ENCODE peak calls at places on chromosome 14, in four cellular contexts. N is H9, W is ovary, I is fibroblast of the aortic adventitia. M is an unnamed sample.

GRCh38 chr14:77212933-77213656 is 31.5 kb downstream of the TMEM63C start:
- DNase-seq in I (peak), W (no peak), N (peak), M (peak)

GRCh38 chr14:59439256-59440015 is 25.7 kb downstream of the GPR135 start:
- DNase-seq in N (no peak), I (peak), W (no peak), M (no peak)

GRCh38 chr14:65703996-65704395 is 291.5 kb downstream of the FUT8 start:
- DNase-seq in W (no peak), N (no peak), I (no peak), M (no peak)

GRCh38 chr14:52042371-52043037 is 26.4 kb downstream of the NID2 start:
- DNase-seq in W (no peak), N (no peak), I (no peak), M (no peak)

GRCh38 chr14:78162202-78162601 is 8.0 kb upstream of the NRXN3 start:
- DNase-seq in N (no peak), W (no peak), I (no peak), M (no peak)

GRCh38 chr14:68379510-68380303 is 413.2 kb downstream of the ZFP36L1 start:
- DNase-seq in I (no peak), N (no peak), W (no peak), M (no peak)

GRCh38 chr14:104367811-104368750 is 211.5 kb upstream of the C14orf180 start:
- DNase-seq in I (no peak), W (no peak), N (no peak), M (no peak)

GRCh38 chr14:59358105-59358504 is 107.1 kb downstream of the GPR135 start:
- DNase-seq in W (no peak), I (peak), N (peak), M (no peak)

GRCh38 chr14:55356913-55357312 is 54.7 kb downstream of the ATG14 start:
- DNase-seq in W (no peak), I (no peak), N (no peak), M (no peak)

GRCh38 chr14:72904840-72905561 is 11.1 kb upstream of the DPF3 start:
- DNase-seq in I (peak), W (peak), N (peak), M (peak)

GRCh38 chr14:68143341-68143807 is 323.8 kb downstream of the RAD51B start:
- DNase-seq in W (peak), I (peak), N (no peak), M (no peak)

GRCh38 chr14:46661728-46662127 is 10.1 kb upstream of the RPL10L start:
- DNase-seq in I (no peak), N (peak), W (no peak), M (no peak)
- TF ChIP-seq CTCF in I (no peak), N (peak), W (no peak), M (no peak)

GRCh38 chr14:39038542-39038941 is 64.5 kb downstream of the SEC23A start:
- DNase-seq in N (no peak), I (no peak), W (no peak), M (no peak)

GRCh38 chr14:39033371-39033770 is 69.7 kb downstream of the SEC23A start:
- DNase-seq in I (no peak), N (no peak), W (no peak), M (no peak)

GRCh38 chr14:39035336-39035735 is 67.7 kb downstream of the SEC23A start:
- DNase-seq in N (no peak), I (no peak), W (no peak), M (no peak)

GRCh38 chr14:39036760-39037159 is 66.3 kb downstream of the SEC23A start:
- DNase-seq in I (no peak), N (no peak), W (no peak), M (no peak)

DNA sequence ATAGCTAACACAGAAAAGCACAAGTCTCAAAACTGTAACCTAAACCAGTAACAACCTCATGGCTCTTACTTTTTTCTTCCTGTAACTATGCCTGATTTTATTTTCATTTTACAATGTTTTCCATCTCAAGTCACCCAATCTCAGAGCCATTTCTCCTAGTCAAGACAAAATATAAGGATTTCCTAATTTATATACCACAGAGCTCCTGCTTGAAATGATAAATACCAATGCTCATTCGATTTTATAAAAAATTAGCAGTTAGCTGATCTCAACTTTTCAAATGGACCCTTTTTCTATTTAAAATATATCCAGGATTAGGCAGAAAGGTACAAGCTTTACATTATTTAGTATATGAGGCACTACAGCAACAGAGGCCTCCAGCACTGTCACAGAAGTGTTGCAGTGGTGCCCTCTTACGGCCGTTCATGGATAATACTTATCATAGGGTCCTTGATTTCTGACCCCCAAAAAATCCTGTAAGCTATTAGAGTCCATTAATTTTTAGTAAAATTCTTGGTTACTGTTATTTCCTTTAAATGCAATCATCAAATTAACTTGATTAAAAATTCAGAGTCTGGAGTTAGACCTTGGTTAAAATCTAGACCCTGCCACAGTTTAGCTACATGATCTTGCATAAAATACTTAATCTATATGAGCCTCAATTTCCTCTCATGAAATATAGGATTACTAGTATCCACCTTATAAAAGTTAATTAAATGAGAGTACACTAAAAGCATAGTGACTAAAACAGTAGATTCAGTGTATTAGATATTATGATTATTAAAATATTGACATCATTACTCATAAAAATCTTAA is 68.3 kb downstream of the SEC23A start:
- DNase-seq in I (no peak), N (no peak), W (no peak), M (no peak)
- TF ChIP-seq CTCF in I (peak), N (peak), W (no peak), M (no peak)

DNA sequence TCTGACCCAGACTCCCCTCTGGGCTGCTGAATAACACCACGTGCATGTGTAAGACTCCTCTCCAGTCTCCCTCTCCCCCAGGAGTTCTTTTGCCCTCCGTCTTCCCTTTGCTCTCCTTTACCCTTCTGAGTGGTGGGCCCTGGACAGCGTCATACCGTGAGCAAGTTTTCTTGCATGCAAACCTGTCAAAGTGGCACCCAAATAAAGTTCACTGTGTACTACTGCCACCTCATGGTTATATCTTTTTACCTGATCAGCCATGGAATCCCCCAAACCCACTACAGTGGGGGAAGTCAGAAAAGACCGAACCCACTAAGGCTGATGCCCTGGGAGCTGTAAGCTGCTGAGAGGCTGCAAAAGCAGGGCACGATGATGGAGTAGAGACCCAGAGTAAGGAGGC is 131.1 kb upstream of the VRK1 start:
- DNase-seq in W (no peak), I (no peak), N (no peak), M (no peak)
- TF ChIP-seq CTCF in W (no peak), I (no peak), N (peak), M (no peak)

GRCh38 chr14:34874386-34875030 is 652 bp downstream of the BAZ1A start:
- DNase-seq in N (peak), I (peak), W (peak), M (peak)
- TF ChIP-seq CTCF in N (no peak), I (peak), W (no peak), M (peak)

GRCh38 chr14:23362200-23362599 is 2.8 kb downstream of the EFS start:
- DNase-seq in N (no peak), W (no peak), I (peak), M (no peak)
- TF ChIP-seq CTCF in N (peak), W (no peak), I (peak), M (no peak)

DNA sequence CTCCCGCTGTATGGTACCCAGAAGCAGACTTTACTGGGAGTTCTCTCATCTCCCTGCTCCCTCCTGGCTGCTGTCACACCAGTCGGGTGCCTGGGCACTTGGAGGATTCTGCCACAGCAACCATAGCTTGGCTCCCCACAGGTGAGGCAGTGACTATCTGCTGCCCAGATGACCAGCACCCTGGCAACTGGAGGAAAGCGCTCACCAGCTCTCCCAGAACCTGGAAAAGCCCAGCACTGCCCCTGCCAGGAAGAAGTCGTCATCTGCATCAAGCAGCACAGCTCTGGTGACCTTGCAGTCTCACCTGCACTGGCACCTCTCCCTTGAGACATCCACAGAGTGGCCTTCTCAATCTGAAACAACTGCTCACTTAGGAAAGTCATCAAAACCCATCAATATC is 31.9 kb upstream of the TC2N start:
- DNase-seq in I (no peak), W (no peak), N (no peak), M (no peak)
- TF ChIP-seq CTCF in I (no peak), W (no peak), N (peak), M (no peak)

GRCh38 chr14:99899578-99900178 is 106.5 kb downstream of the EML1 start:
- DNase-seq in N (no peak), W (no peak), I (peak), M (no peak)
- TF ChIP-seq CTCF in N (peak), W (peak), I (peak), M (peak)

GRCh38 chr14:75063491-75064204 is at the start of gene ACYP1:
- DNase-seq in N (peak), W (peak), I (peak), M (peak)

GRCh38 chr14:75064205-75064567 is 362 bp upstream of the ACYP1 start:
- DNase-seq in N (no peak), I (no peak), W (no peak), M (no peak)

GRCh38 chr14:75063013-75063412 is 811 bp downstream of the ACYP1 start:
- DNase-seq in N (no peak), W (no peak), I (no peak), M (no peak)

GRCh38 chr14:75060420-75060819 is 3.4 kb downstream of the ACYP1 start:
- DNase-seq in W (no peak), N (no peak), I (no peak), M (no peak)

DNA sequence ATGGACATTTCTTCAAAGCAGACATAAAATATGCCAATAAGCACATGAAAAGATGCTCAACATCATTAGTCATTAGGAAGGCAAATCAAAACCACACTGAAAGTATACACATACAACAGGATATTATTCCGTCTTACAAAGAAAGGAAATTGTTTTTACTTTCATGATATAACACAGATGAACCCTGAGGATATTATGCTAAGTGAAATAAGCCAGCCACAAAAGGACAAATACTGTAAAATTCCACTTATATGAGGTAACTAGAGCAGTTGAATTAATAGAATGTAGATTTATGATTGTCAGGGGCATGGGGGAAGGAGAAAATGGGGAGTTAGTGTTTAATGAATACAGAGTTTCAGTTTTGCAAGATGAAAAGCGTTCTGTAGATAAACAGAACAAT is 4.2 kb downstream of the ACYP1 start:
- DNase-seq in W (no peak), N (no peak), I (no peak), M (no peak)
- TF ChIP-seq CTCF in W (no peak), N (no peak), I (no peak), M (no peak)

M was measured in GM10248.